ENCODE peak calls at places on chromosomes 2 and 18, in five cellular contexts. R is thoracic aorta, V is mucosa of descending colon, M is OCI-LY7, D is B cell. N is an unnamed sample.

GRCh38 chr2:19378939-19379338 is 20.5 kb upstream of the OSR1 start:
- DNase-seq in V (no peak), D (no peak), M (no peak), R (no peak), N (no peak)

GRCh38 chr2:158255257-158255656 is 153.6 kb downstream of the UPP2 start:
- DNase-seq in D (no peak), R (no peak), M (no peak), V (no peak), N (no peak)

GRCh38 chr18:44741070-44741469 is 60.4 kb downstream of the SETBP1 start:
- DNase-seq in M (no peak), V (no peak), R (no peak), D (no peak), N (no peak)

GRCh38 chr2:235908826-235909225 is 259.4 kb downstream of the GBX2 start:
- DNase-seq in M (peak; percentile 53), V (no peak), R (no peak), D (no peak), N (no peak)

GRCh38 chr18:55338955-55339662 is 248.9 kb downstream of the TCF4 start:
- DNase-seq in V (no peak), D (no peak), M (no peak), R (no peak), N (no peak)

GRCh38 chr2:65637061-65637460 is 204.7 kb upstream of the SPRED2 start:
- DNase-seq in D (no peak), M (no peak), R (no peak), V (no peak), N (no peak)

GRCh38 chr2:126793885-126794613 is 104.6 kb upstream of the TEX51 start:
- DNase-seq in D (no peak), M (no peak), R (no peak), V (no peak), N (peak; percentile 30)

GRCh38 chr2:195658541-195658890 is 1.5 kb downstream of the SLC39A10 start:
- DNase-seq in V (no peak), D (no peak), M (no peak), R (no peak), N (no peak)

GRCh38 chr2:26000561-26001211 is 18.4 kb upstream of the KIF3C start:
- DNase-seq in R (peak; percentile 37), M (no peak), V (no peak), D (no peak), N (no peak)

GRCh38 chr18:69636529-69637301 is 236.0 kb downstream of the DOK6 start:
- DNase-seq in D (no peak), V (no peak), M (no peak), R (no peak), N (no peak)
- TF ChIP-seq CTCF in D (no peak), V (no peak), M (no peak), R (no peak), N (peak; percentile 38)

GRCh38 chr2:9707008-9707407 is 76.2 kb upstream of the YWHAQ start:
- DNase-seq in R (no peak), D (no peak), M (no peak), V (no peak), N (no peak)

GRCh38 chr2:9704600-9704999 is 73.8 kb upstream of the YWHAQ start:
- DNase-seq in V (no peak), R (no peak), D (no peak), M (no peak), N (no peak)

GRCh38 chr2:9702604-9703084 is 71.8 kb upstream of the YWHAQ start:
- DNase-seq in R (no peak), M (no peak), V (no peak), D (no peak), N (no peak)

GRCh38 chr2:9703701-9704221 is 73.0 kb upstream of the YWHAQ start:
- DNase-seq in D (no peak), V (peak; percentile 17), M (no peak), R (no peak), N (no peak)

DNA sequence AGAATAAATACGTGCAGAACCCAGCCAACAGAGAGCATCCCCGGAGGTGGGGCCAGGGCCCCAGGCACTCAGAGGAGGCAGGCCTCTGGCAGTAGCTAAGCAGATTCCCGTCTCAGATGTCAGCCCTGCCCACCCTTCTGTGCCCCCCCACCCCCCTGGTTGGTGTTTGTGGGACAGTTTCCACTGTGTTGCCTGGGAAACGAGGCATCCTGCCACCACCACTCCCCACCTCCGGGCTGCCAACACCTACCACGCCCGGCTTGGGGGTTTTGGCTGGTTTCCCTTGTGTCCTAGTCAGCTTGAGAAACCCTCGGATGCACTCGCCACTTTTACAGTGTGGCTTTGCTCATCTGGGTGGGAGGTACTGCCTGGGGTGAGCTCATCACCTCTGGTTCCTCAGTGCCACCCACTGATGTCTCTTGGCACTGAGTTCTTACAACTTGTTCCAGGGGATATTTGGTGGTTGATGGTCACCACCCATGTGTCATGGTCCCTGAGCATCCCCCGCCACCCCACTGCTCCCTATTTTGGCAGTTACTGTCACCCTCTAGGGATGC is 72.4 kb upstream of the YWHAQ start:
- DNase-seq in D (no peak), M (no peak), V (no peak), R (no peak), N (peak; percentile 88)
- TF ChIP-seq CTCF in D (no peak), M (no peak), V (no peak), R (no peak), N (no peak)

DNA sequence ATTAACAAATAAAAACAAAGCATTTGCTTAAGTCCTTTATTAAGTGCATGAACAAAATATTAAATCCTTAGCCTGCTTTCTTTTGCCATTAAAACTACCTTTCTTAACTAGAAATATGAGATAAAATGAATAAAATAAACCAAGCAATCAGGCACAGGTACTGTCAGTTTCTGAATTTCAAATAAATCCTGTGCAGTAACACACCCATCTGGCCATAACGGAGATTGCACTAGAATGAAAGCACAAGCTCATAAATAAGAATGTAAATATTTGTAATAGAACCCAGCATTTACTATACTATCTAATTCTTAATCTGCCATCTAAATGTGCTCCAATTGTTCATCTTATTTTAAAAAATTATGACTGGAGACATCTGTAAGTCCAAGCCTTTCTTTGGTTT is 31.9 kb downstream of the PRKRA start:
- DNase-seq in R (no peak), M (peak; percentile 21), V (no peak), D (no peak), N (no peak)
- TF ChIP-seq CTCF in R (no peak), M (peak; percentile 58), V (no peak), D (no peak), N (peak; percentile 38)

GRCh38 chr2:203650860-203651613 is 55.4 kb upstream of the CD28 start:
- DNase-seq in D (no peak), R (no peak), M (peak; percentile 84), V (peak; percentile 91), N (no peak)
- TF ChIP-seq CTCF in D (no peak), R (peak; percentile 35), M (peak; percentile 89), V (peak; percentile 10), N (peak; percentile 34)

DNA sequence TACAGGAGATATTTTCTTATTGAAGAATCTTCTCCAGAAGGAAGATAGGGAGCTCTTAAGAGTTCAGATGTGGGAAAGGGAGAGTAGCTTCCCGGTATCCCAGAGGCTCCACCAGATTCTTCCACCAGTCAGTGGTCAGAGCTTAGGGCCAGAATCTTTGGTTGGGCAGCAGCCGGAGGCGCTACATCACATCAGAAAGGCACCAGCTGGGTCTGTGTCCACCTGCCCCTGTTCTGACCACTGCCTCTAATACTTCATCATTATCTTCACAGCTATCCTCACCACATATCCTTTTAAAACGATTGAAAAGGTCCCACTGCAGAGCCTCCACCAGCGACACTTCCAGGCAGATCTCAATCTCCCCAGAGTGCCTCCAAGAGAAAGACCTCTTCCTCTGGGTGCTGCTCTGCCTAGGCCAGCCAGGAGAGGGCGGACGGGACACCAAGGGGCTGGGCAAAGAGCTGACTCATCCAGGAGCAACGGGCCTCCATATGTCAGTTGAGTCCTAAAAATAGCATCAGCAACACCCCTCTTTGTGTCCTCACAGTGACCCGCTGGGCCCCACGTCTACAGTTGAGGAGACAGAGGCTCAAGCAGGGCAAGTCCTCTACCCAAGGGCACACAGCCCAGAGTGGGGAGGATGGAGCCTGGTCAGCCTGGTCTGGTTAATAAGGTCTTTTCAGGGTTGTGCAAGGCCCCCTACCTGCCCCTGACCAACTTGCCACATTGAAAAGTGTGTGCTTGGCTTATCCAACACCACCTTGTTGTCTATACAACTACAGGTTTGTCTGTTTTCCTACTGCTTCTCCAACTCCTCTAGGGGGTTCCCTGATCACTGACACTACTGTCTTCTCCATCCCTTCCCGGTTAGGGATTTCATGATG is 81.2 kb downstream of the ADD2 start:
- DNase-seq in D (no peak), M (peak; percentile 3), R (no peak), V (no peak), N (no peak)
- TF ChIP-seq CTCF in D (no peak), M (peak; percentile 25), R (no peak), V (no peak), N (peak; percentile 8)

DNA sequence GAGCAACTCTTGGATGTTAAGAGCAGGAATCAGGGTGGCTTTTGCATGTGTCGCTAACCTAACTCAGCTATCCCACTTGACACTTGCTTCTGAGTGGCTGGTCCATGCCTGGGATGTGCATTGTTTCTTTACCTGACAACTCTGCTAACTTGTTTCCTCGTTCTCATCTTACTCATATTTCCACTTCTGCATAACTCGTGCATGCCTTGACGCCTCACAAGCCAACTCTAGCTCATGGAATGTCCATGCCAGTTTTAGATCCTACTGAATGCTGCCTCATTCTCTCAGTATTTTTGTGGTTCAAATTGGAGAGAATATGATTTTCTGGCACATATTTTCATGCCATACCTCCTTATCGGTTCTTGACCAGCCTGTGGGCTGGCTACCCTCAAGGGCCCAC is 52.5 kb downstream of the CDCA7 start:
- DNase-seq in V (no peak), D (no peak), R (no peak), M (no peak), N (no peak)
- TF ChIP-seq CTCF in V (no peak), D (no peak), R (no peak), M (no peak), N (no peak)

DNA sequence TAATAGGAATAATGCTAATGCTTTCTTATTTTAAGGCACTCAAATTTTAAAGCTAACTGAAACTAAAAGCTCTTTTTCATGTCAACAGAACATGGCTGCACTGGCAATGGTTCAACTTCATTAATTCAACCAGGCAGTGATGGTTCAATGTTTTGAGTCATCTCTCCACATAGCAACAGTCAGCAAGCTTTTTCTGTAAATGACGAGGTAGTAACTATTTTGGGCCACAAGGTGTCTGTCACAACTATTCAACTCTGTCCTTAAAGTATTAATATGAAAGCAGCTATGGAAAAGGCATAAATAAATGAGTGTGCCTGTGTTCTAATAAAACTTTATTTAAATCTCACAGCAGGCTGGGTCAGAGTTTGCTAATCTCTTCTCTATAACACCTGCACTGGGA is 1425.6 kb upstream of the PIK3C3 start:
- DNase-seq in D (no peak), M (no peak), V (peak; percentile 1), R (no peak), N (no peak)
- TF ChIP-seq CTCF in D (no peak), M (no peak), V (no peak), R (no peak), N (peak; percentile 32)

GRCh38 chr2:95323347-95324155 is 26.4 kb downstream of the KCNIP3 start:
- DNase-seq in D (no peak), R (no peak), M (peak; percentile 15), V (peak; percentile 61), N (no peak)
- TF ChIP-seq CTCF in D (no peak), R (no peak), M (peak; percentile 67), V (no peak), N (peak; percentile 20)

DNA sequence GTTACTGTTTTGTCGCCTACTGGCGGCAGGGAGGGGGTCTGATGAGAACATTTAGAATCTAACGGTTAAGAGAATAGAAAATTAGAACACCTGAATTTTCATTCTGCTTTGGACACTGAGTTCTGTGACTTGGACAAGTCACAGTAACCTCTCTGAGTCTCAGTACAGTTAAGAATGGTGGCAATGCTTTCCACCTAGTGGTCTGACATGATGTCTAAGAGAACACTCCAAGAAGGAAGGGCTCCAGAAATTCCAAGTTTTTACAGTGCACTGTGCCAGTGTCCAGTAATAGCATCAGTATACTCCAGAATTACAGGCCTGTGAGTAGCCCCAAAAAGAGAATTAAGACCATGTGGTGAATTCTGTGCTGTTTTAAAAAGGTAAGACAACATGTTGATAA is 174.1 kb upstream of the ZFP36L2 start:
- DNase-seq in V (no peak), D (no peak), M (no peak), R (no peak), N (no peak)
- TF ChIP-seq CTCF in V (no peak), D (no peak), M (no peak), R (peak; percentile 33), N (peak; percentile 27)